ENCODE peak calls at places on chromosomes 13 and 19, in five cellular contexts. K is Peyer's patch, C is lung, G is colonic mucosa, O is neuronal stem cell. F is an unnamed sample. For H3K4me1, the result is how much of the 10 kb centered on the place peaks cover.

GRCh38 chr19:48812094-48812929 is 1.5 kb upstream of the BCAT2 start:
- DNase-seq in C (peak), O (peak), K (peak), G (peak), F (peak)

GRCh38 chr13:98349731-98350305 is 172.7 kb upstream of the RNF113B start:
- DNase-seq in K (no peak), C (no peak), O (no peak), G (no peak), F (no peak)

GRCh38 chr19:38224014-38224862 is at the start of gene DPF1:
- DNase-seq in O (peak), C (no peak), K (peak), G (no peak), F (peak)

GRCh38 chr19:752652-753517 is 2.0 kb downstream of the MISP start:
- DNase-seq in O (no peak), G (peak), C (peak), K (no peak), F (no peak)

GRCh38 chr19:778910-779653 is 18.2 kb upstream of the PTBP1 start:
- DNase-seq in C (peak), K (no peak), O (no peak), G (no peak), F (no peak)

GRCh38 chr19:49151339-49152217 is 3.6 kb downstream of the HRC start:
- DNase-seq in O (no peak), K (peak), G (peak), C (peak), F (peak)

GRCh38 chr19:43594081-43594697 is 1.7 kb downstream of the IRGQ start:
- DNase-seq in K (no peak), G (no peak), O (no peak), C (no peak), F (no peak)

GRCh38 chr19:17327654-17328516 is 6.8 kb downstream of the ANO8 start:
- DNase-seq in K (peak), G (peak), C (peak), O (peak), F (peak)

GRCh38 chr13:100197116-100197515 is 108.2 kb downstream of the PCCA start:
- DNase-seq in K (no peak), O (no peak), C (no peak), G (no peak), F (no peak)

GRCh38 chr19:33685541-33685940 is 63.8 kb downstream of the CHST8 start:
- DNase-seq in G (no peak), K (no peak), C (no peak), O (no peak), F (no peak)

GRCh38 chr13:30580852-30581502 is 36.7 kb upstream of the USPL1 start:
- DNase-seq in G (no peak), O (no peak), C (no peak), K (no peak), F (no peak)

GRCh38 chr13:47147784-47148062 is 250.9 kb upstream of the HTR2A start:
- DNase-seq in G (no peak), O (no peak), C (no peak), K (no peak), F (no peak)

GRCh38 chr13:65830411-65831172 is 1399.5 kb downstream of the PCDH9 start:
- DNase-seq in K (no peak), G (no peak), O (no peak), C (no peak), F (no peak)

GRCh38 chr19:14061751-14062557 is at the start of gene PALM3:
- DNase-seq in C (peak), O (no peak), G (no peak), K (no peak), F (no peak)

GRCh38 chr19:47436712-47437401 is 17.5 kb upstream of the MEIS3 start:
- DNase-seq in O (peak), K (peak), G (peak), C (peak), F (peak)

GRCh38 chr13:45623516-45624090 is 8.1 kb upstream of the ERICH6B start:
- DNase-seq in C (no peak), G (no peak), K (no peak), O (no peak), F (peak)

GRCh38 chr13:52455677-52456041 is 381 bp downstream of the CKAP2 start:
- DNase-seq in C (peak), G (peak), O (peak), K (peak), F (peak)
- H3K4me1 ChIP-seq in C (under half), G (under half), O (under half), K (under half), F (under half)

GRCh38 chr13:114129649-114130062 is 2.8 kb downstream of the RASA3 start:
- DNase-seq in O (no peak), C (no peak), G (no peak), K (no peak), F (no peak)
- H3K27ac ChIP-seq in O (no peak), C (peak), G (peak), K (peak), F (no peak)

DNA sequence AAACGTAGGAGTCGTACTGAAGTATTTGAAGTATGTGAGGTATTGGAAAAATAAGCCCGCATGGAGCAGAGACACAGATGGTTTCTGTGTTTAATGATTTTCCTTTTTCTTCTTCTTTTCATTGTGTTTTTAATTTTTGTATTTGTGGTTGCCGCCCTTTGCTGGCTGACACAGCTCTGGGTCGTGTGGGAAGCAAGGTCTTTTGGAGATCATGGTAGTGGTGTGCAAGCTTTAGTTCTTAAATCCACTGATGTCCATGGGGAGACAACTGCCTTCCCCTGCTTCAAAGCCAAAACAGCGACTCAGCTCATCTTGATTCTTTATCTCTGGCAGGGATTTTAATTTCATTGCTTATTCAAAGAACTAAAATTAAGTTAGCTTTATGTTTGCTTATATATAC is 711.4 kb upstream of the SGCG start:
- DNase-seq in K (no peak), O (no peak), C (no peak), G (no peak), F (no peak)
- H3K4me1 ChIP-seq in K (under half), O (under half), C (under half), G (under half), F (under half)

GRCh38 chr19:50508850-50509190 is 2.2 kb downstream of the JOSD2 start:
- DNase-seq in K (no peak), O (no peak), C (no peak), G (no peak), F (no peak)
- H3K27ac ChIP-seq in K (no peak), O (no peak), C (no peak), G (no peak), F (peak)

DNA sequence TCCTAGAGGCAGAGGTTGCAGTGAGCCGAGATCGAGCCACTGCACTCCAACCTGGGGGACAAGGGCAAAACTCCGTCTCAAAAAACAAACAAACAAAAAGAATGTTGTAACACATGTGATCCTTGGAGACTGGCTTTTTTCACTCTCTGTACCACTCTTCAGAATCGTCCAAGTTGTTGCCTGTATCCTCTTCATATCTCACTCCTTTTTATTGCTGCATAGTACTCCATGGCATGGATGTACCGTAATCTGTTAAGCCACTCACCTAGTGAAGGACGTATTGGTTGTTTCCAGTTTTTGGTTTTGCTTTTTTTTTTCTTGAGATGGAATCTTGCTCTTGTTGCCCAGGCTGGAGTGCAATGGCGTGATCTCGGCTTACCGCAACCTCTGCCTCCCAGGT is 7.0 kb upstream of the CD22 start:
- DNase-seq in C (no peak), K (no peak), O (no peak), G (no peak), F (no peak)
- H3K4me1 ChIP-seq in C (under half), K (under half), O (under half), G (under half), F (under half)